ENCODE peak calls at places on chromosome 2, in nine cellular contexts. I, Z, Q, B, W, N, R, E and C are unnamed samples.

GRCh38 chr2:237408280-237408679 is 5.7 kb downstream of the COL6A3 start:
- DNase-seq in I (no peak), Z (no peak), Q (no peak), B (peak), W (peak), N (no peak), R (no peak), E (no peak), C (peak)

GRCh38 chr2:54968561-54969218 is 81.6 kb downstream of the RTN4 start:
- DNase-seq in I (no peak), Z (no peak), Q (no peak), B (no peak), W (no peak), N (no peak), R (no peak), E (no peak), C (no peak)

GRCh38 chr2:68365087-68365486 is at the start of gene PLEK:
- DNase-seq in I (no peak), Z (no peak), Q (no peak), B (no peak), W (no peak), N (no peak), R (no peak), E (no peak), C (peak)

GRCh38 chr2:70070557-70071268 is 16.6 kb upstream of the PCBP1 start:
- DNase-seq in I (peak), Z (peak), Q (peak), B (peak), W (peak), N (peak), R (no peak), E (peak), C (peak)

GRCh38 chr2:170087394-170087793 is 90.6 kb upstream of the MYO3B start:
- DNase-seq in I (no peak), Z (no peak), Q (no peak), B (no peak), W (no peak), N (no peak), R (no peak), E (no peak), C (no peak)

GRCh38 chr2:3669656-3670055 is 11.7 kb downstream of the ALLC start:
- DNase-seq in I (no peak), Z (no peak), Q (no peak), B (no peak), W (no peak), N (no peak), R (no peak), E (no peak), C (no peak)

GRCh38 chr2:147255812-147256211 is 589.0 kb upstream of the ACVR2A start:
- DNase-seq in I (no peak), Z (no peak), Q (no peak), B (no peak), W (no peak), N (no peak), R (no peak), E (no peak), C (no peak)

GRCh38 chr2:239130786-239131325 is 270.0 kb downstream of the HDAC4 start:
- DNase-seq in I (no peak), Z (no peak), Q (no peak), B (no peak), W (no peak), N (no peak), R (no peak), E (no peak), C (no peak)

GRCh38 chr2:218011641-218012040 is 8.8 kb upstream of the TNS1 start:
- DNase-seq in I (no peak), Z (no peak), Q (no peak), B (no peak), W (no peak), N (no peak), R (no peak), E (no peak), C (no peak)

GRCh38 chr2:109402980-109403840 is 210.6 kb downstream of the SEPTIN10 start:
- DNase-seq in I (no peak), Z (no peak), Q (no peak), B (no peak), W (no peak), N (no peak), R (no peak), E (no peak), C (no peak)